ENCODE peak calls at places on chromosome 22, in four cellular contexts. M is stimulated activated CD4-positive, alpha-beta T cell treated with anti-CD3 and anti-CD28 coated beads, Interleukin-4, amount 100 ng/mL, for 4 hours; D is head of caudate nucleus; E is cardiac fibroblast. C is an unnamed sample.

GRCh38 chr22:41780714-41781507 is 19.6 kb upstream of the CCDC134 start:
- DNase-seq in M (peak), D (no peak), E (peak), C (no peak)

GRCh38 chr22:40258463-40259046 is 80.8 kb downstream of the TNRC6B start:
- DNase-seq in M (no peak), D (no peak), E (no peak), C (no peak)

GRCh38 chr22:19759994-19760651 is 455 bp upstream of the TBX1 start:
- DNase-seq in M (no peak), D (no peak), E (no peak), C (no peak)

GRCh38 chr22:20186871-20187546 is 36.2 kb upstream of the CCDC188 start:
- DNase-seq in M (no peak), D (no peak), E (no peak), C (no peak)

GRCh38 chr22:48899523-48900326 is 927.9 kb downstream of the BRD1 start:
- DNase-seq in M (no peak), D (no peak), E (no peak), C (no peak)

GRCh38 chr22:24833881-24834495 is 28.0 kb downstream of the SGSM1 start:
- DNase-seq in M (no peak), D (no peak), E (no peak), C (no peak)

GRCh38 chr22:31075961-31076360 is 5.2 kb upstream of the SMTN start:
- DNase-seq in M (no peak), D (no peak), E (peak), C (no peak)

GRCh38 chr22:39652990-39653786 is 82.6 kb downstream of the CACNA1I start:
- DNase-seq in M (no peak), D (no peak), E (no peak), C (no peak)

GRCh38 chr22:36901411-36902142 is 11.9 kb upstream of the CSF2RB start:
- DNase-seq in M (no peak), D (no peak), E (no peak), C (no peak)

GRCh38 chr22:45600791-45601730 is 70.6 kb upstream of the ATXN10 start:
- DNase-seq in M (no peak), D (no peak), E (peak), C (no peak)

GRCh38 chr22:22798716-22799115 is 88.9 kb upstream of the IGLL5 start:
- DNase-seq in M (no peak), D (no peak), E (no peak), C (no peak)

GRCh38 chr22:32336185-32336603 is 21.5 kb upstream of the RFPL3 start:
- DNase-seq in M (no peak), D (no peak), E (no peak), C (no peak)

GRCh38 chr22:28817919-28818859 is 17.8 kb upstream of the XBP1 start:
- DNase-seq in M (no peak), D (no peak), E (no peak), C (no peak)

GRCh38 chr22:38290347-38290746 is 17.5 kb upstream of the TMEM184B start:
- DNase-seq in M (no peak), D (no peak), E (no peak), C (no peak)

GRCh38 chr22:48367731-48368130 is 1459.9 kb downstream of the BRD1 start:
- DNase-seq in M (no peak), D (no peak), E (no peak), C (no peak)

GRCh38 chr22:49995059-49995412 is 17.5 kb downstream of the IL17REL start:
- DNase-seq in M (no peak), D (no peak), E (no peak), C (no peak)

GRCh38 chr22:37330200-37331033 is 48.1 kb downstream of the CYTH4 start:
- DNase-seq in M (no peak), D (peak), E (peak), C (peak)

C was measured in NCI-H1105 treated with DMSO at 0.1 percent for 48 hours.